ENCODE peak calls at places on chromosomes 7 and 10, in ten cellular contexts. A is left lung, J is NB4, W is AG09309, Q is astrocyte of the cerebellum, T is cardiac fibroblast, U is K562, Z is heart right ventricle, E is adrenal gland, H is neuronal stem cell. G is an unnamed sample.

GRCh38 chr7:44066494-44067063 is 1.2 kb upstream of the PGAM2 start:
- DNase-seq in Z (no peak), T (peak; percentile 7), Q (no peak), H (no peak), J (peak; percentile 26), E (no peak), A (peak; percentile 43), W (no peak), U (no peak), G (no peak)

GRCh38 chr7:155356323-155357105 is 58.8 kb downstream of the INSIG1 start:
- DNase-seq in H (no peak), A (peak; percentile 32), U (peak; percentile 45), W (no peak), T (no peak), J (peak; percentile 73), Z (no peak), Q (no peak), E (no peak), G (no peak)

GRCh38 chr7:1537631-1538412 is 7.3 kb downstream of the MAFK start:
- DNase-seq in E (peak; percentile 99), A (peak; percentile 84), H (peak; percentile 82), W (peak; percentile 84), Z (peak; percentile 97), J (no peak), T (peak; percentile 99), U (peak; percentile 92), Q (peak; percentile 91), G (peak; percentile 79)

GRCh38 chr7:73899731-73900142 is 38.8 kb downstream of the TMEM270 start:
- DNase-seq in H (no peak), Q (peak; percentile 42), Z (no peak), E (peak; percentile 44), A (no peak), J (no peak), U (no peak), T (peak; percentile 73), W (peak; percentile 78), G (peak; percentile 66)

GRCh38 chr7:152158801-152159587 is 133.5 kb downstream of the GALNT11 start:
- DNase-seq in H (no peak), A (no peak), W (no peak), T (no peak), Q (no peak), E (no peak), U (no peak), Z (no peak), J (peak; percentile 90), G (no peak)

GRCh38 chr7:51602321-51602720 is 285.7 kb upstream of the COBL start:
- DNase-seq in A (no peak), Q (no peak), Z (no peak), T (no peak), E (no peak), W (no peak), U (no peak), J (no peak), H (no peak), G (no peak)

GRCh38 chr10:110977662-110978061 is 58.3 kb downstream of the SHOC2 start:
- DNase-seq in H (no peak), E (no peak), U (no peak), Z (no peak), Q (no peak), W (peak; percentile 60), T (no peak), A (no peak), J (no peak), G (no peak)

GRCh38 chr10:28858641-28859040 is 181.3 kb downstream of the BAMBI start:
- DNase-seq in Z (no peak), H (no peak), U (no peak), E (no peak), Q (no peak), J (no peak), A (no peak), W (no peak), T (no peak), G (peak; percentile 16)

GRCh38 chr7:5143106-5143505 is 46.9 kb upstream of the WIPI2 start:
- DNase-seq in J (no peak), H (no peak), U (no peak), W (no peak), E (no peak), Z (no peak), A (no peak), T (no peak), Q (no peak), G (no peak)

GRCh38 chr7:5139998-5140397 is 50.0 kb upstream of the WIPI2 start:
- DNase-seq in E (peak; percentile 33), A (no peak), U (no peak), Q (no peak), T (peak; percentile 41), H (peak; percentile 3), W (no peak), Z (peak; percentile 12), J (peak; percentile 67), G (no peak)

DNA sequence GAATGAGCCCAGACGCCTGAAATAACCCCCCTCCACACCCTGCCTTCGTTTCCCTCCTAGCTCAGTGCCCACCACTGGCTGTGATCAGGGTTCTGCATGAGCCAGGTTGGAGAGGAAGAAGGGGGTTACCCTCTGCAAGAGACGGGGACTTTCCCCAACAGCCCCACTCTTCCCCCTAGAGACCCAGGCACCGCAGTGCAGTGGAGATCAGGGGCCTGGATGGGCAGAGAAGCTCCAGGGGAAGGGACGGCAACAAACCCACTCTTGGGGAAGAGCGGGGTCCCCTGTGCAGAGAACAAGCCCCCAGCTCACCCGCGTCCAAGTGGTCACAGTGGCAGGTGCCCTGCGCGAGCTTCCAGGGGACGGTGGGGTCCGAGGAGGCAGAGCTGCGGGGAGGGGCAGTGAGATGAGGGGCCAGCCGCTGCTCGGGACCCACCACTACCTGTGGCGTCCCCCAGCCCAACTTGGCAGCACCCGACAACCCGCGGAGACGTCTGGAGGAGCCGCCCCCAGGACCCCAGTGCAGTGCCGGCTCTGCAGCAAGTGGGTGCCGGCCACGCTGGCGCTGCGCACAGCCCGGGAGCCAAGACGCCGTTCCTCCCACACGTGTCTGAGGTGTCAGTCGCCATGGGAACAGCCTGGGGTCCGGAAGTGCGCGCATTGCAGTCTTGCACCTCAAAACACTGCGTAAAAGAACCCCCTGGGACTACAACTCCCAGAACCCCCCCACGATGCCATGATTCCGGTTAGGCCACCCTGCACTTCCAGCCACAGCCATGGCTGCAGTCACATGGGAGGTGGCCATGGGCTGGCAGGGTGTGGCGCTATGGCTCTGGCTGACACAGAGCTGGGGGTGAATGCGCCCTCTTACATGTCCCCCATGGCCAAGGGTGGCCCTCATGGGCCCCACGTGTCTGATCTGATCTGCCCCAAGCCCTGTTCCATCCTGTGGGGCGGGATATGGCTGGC is 45.8 kb upstream of the WIPI2 start:
- DNase-seq in Q (no peak), J (peak; percentile 73), U (peak; percentile 49), Z (no peak), W (no peak), A (peak; percentile 77), H (no peak), E (no peak), T (peak; percentile 27), G (no peak)
- H3K4me3 ChIP-seq in Q (no peak overlapping the region), J (no peak overlapping the region), U (no peak overlapping the region), Z (no peak overlapping the region), W (no peak overlapping the region), A (no peak overlapping the region), H (no peak overlapping the region), E (no peak overlapping the region), T (no peak overlapping the region), G (no peak overlapping the region)

DNA sequence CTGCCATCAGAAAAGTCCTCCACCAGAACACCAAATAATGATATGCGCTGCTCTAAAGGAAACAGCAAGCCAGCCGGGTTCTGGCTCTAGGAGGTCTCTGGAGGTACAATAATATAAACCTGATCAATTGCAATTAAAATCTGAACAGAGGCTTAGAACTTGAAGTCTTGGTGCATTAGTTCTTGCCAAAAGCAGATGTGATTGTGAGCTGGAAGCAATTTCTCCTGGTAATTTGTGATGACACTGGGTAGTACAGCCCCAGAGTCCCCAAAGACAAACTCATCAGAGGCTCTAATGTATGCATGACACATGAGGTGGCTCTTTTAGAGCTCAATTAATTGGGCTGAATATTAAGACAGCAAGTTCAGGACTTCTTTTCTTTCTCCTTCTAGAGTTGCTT is 3.3 kb downstream of the ETV1 start:
- DNase-seq in A (no peak), E (no peak), J (no peak), W (no peak), Q (no peak), H (no peak), Z (no peak), T (no peak), U (no peak), G (no peak)
- H3K4me3 ChIP-seq in A (peak overlapping the region; percentile 54), E (peak overlapping the region; percentile 88), J (no peak overlapping the region), W (no peak overlapping the region), Q (peak overlapping the region; percentile 17), H (no peak overlapping the region), Z (peak overlapping the region; percentile 71), T (no peak overlapping the region), U (peak overlapping the region; percentile 24), G (no peak overlapping the region)

GRCh38 chr10:128060341-128060851 is 65.8 kb downstream of the MKI67 start:
- DNase-seq in Q (no peak), A (no peak), Z (no peak), T (no peak), E (no peak), W (no peak), U (no peak), J (no peak), H (no peak), G (no peak)

GRCh38 chr10:128061306-128062300 is 64.6 kb downstream of the MKI67 start:
- DNase-seq in W (no peak), Q (no peak), J (no peak), E (no peak), A (no peak), Z (no peak), U (no peak), H (no peak), T (no peak), G (no peak)

GRCh38 chr10:128062837-128063563 is 63.2 kb downstream of the MKI67 start:
- DNase-seq in E (peak; percentile 52), H (no peak), U (no peak), A (no peak), Z (peak; percentile 55), W (no peak), J (peak; percentile 87), Q (no peak), T (peak; percentile 13), G (no peak)

GRCh38 chr10:128063736-128064614 is 62.2 kb downstream of the MKI67 start:
- DNase-seq in T (no peak), A (no peak), Q (no peak), W (no peak), E (no peak), Z (no peak), H (no peak), U (no peak), J (peak; percentile 72), G (no peak)

DNA sequence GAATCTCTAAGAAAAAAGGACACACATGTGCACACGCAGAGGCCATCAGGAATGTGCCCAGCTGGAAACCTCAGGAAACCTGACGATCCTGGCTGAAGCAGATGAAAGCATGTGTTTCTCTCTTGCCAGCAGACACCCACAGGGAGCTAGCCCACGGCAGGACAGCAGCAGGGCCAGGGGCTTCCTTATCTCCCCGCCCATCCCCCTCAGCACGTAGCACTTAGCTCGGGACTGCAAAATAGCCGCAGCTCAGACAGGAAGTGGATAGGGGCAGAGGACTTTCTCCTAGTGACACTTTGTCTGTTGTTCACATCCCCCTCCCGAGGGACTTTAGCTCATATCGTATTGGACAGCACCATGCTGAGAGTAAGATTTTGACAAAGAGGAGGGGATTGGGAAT is 63.9 kb downstream of the MKI67 start:
- DNase-seq in Z (no peak), W (no peak), E (peak; percentile 42), A (no peak), T (no peak), Q (no peak), H (no peak), U (no peak), J (peak; percentile 94), G (no peak)
- H3K4me3 ChIP-seq in Z (no peak overlapping the region), W (no peak overlapping the region), E (no peak overlapping the region), A (no peak overlapping the region), T (no peak overlapping the region), Q (no peak overlapping the region), H (no peak overlapping the region), U (no peak overlapping the region), J (peak overlapping the region; percentile 45), G (no peak overlapping the region)

DNA sequence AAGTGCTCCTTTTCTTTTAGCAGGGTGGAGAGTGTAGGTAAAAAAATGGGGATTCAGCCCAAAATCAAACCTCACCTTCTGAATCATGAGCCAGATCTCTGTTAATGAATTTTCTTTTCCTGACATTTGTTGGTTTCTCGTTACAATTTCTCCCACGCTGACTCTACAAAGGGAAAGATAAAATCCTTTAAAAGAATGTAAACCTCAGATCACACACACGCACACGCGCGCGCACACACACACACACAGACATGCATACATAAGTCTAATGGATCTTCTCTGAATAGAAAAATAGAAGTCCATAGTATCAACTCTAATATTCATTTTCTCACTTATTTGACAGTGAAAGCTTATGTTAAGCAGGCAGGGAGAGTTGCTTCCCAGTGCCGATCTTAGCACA is 1.5 kb downstream of the ETV1 start:
- DNase-seq in Q (no peak), J (no peak), W (no peak), U (no peak), H (no peak), E (no peak), Z (no peak), A (no peak), T (peak; percentile 67), G (no peak)
- H3K4me3 ChIP-seq in Q (peak overlapping the region; percentile 73), J (no peak overlapping the region), W (peak overlapping the region; percentile 87), U (peak overlapping the region; percentile 51), H (peak overlapping the region; percentile 73), E (peak overlapping the region; percentile 88), Z (peak overlapping the region; percentile 71), A (peak overlapping the region; percentile 54), T (peak overlapping the region; percentile 80), G (peak overlapping the region; percentile 79)